ENCODE peak calls at places on chromosomes 11 and 22, in five cellular contexts. One of them, this sample, is unnamed.

GRCh38 chr11:63165710-63166310 is 21.8 kb upstream of the SLC22A24 start:
- DNase-seq in left colon: no peak
- DNase-seq in MM.1S: no peak
- DNase-seq in RWPE1: peak
- DNase-seq in ovary: no peak
- DNase-seq in this sample: no peak

GRCh38 chr11:8196749-8197148 is 27.9 kb upstream of the RIC3 start:
- DNase-seq in left colon: no peak
- DNase-seq in MM.1S: no peak
- DNase-seq in RWPE1: no peak
- DNase-seq in ovary: no peak
- DNase-seq in this sample: no peak

GRCh38 chr11:78203184-78203583 is 14.5 kb downstream of the USP35 start:
- DNase-seq in left colon: no peak
- DNase-seq in MM.1S: no peak
- DNase-seq in RWPE1: no peak
- DNase-seq in ovary: no peak
- DNase-seq in this sample: no peak

GRCh38 chr22:48919187-48919590 is 908.5 kb downstream of the BRD1 start:
- DNase-seq in left colon: no peak
- DNase-seq in MM.1S: no peak
- DNase-seq in RWPE1: no peak
- DNase-seq in ovary: no peak
- DNase-seq in this sample: no peak

GRCh38 chr11:65121447-65121864 is 478 bp downstream of the FAU start:
- DNase-seq in left colon: peak
- DNase-seq in MM.1S: peak
- DNase-seq in RWPE1: no peak
- DNase-seq in ovary: peak
- DNase-seq in this sample: no peak

GRCh38 chr22:32814289-32814865 is 12.9 kb downstream of the TIMP3 start:
- DNase-seq in left colon: no peak
- DNase-seq in MM.1S: no peak
- DNase-seq in RWPE1: no peak
- DNase-seq in ovary: no peak
- DNase-seq in this sample: no peak

GRCh38 chr22:40898850-40899357 is 37.0 kb upstream of the DNAJB7 start:
- DNase-seq in left colon: no peak
- DNase-seq in MM.1S: peak
- DNase-seq in RWPE1: peak
- DNase-seq in ovary: no peak
- DNase-seq in this sample: peak

GRCh38 chr22:43823353-43823908 is 11.3 kb upstream of the EFCAB6 start:
- DNase-seq in left colon: no peak
- DNase-seq in MM.1S: no peak
- DNase-seq in RWPE1: no peak
- DNase-seq in ovary: no peak
- DNase-seq in this sample: no peak

GRCh38 chr22:22520667-22521602 is 865 bp upstream of the ZNF280A start:
- DNase-seq in left colon: no peak
- DNase-seq in MM.1S: peak
- DNase-seq in RWPE1: no peak
- DNase-seq in ovary: no peak
- DNase-seq in this sample: no peak

GRCh38 chr11:128904872-128905344 is 13.8 kb downstream of the KCNJ5 start:
- DNase-seq in left colon: no peak
- DNase-seq in MM.1S: no peak
- DNase-seq in RWPE1: peak
- DNase-seq in ovary: no peak
- DNase-seq in this sample: peak

GRCh38 chr22:46355369-46355995 is 20.0 kb downstream of the TRMU start:
- DNase-seq in left colon: peak
- DNase-seq in MM.1S: peak
- DNase-seq in RWPE1: peak
- DNase-seq in ovary: peak
- DNase-seq in this sample: peak

GRCh38 chr11:66022401-66023185 is 3.7 kb downstream of the CATSPER1 start:
- DNase-seq in left colon: peak
- DNase-seq in MM.1S: peak
- DNase-seq in RWPE1: peak
- DNase-seq in ovary: peak
- DNase-seq in this sample: peak

GRCh38 chr11:123616505-123617198 is 37.8 kb downstream of the SCN3B start:
- DNase-seq in left colon: peak
- DNase-seq in MM.1S: no peak
- DNase-seq in RWPE1: peak
- DNase-seq in ovary: peak
- DNase-seq in this sample: no peak

GRCh38 chr11:67465190-67465522 is 3.9 kb downstream of the TMEM134 start:
- DNase-seq in left colon: no peak
- DNase-seq in MM.1S: no peak
- DNase-seq in RWPE1: no peak
- DNase-seq in ovary: no peak
- DNase-seq in this sample: no peak

This sample was measured in H54.